ENCODE peak calls at places on chromosomes 2 and 18, in five cellular contexts. R is ureter, Z is AG08396, P is cardiac septum, G is fibroblast of pulmonary artery. I is an unnamed sample.

GRCh38 chr2:172207916-172208315 is 105.2 kb upstream of the DLX2 start:
- DNase-seq in R (no peak), Z (no peak), G (no peak), P (no peak), I (no peak)

GRCh38 chr2:148918554-148918953 is 43.5 kb downstream of the KIF5C start:
- DNase-seq in P (no peak), G (no peak), R (no peak), Z (no peak), I (no peak)

GRCh38 chr2:144459937-144460336 is 60.0 kb downstream of the ZEB2 start:
- DNase-seq in Z (peak; percentile 33), G (peak; percentile 91), R (no peak), P (no peak), I (peak; percentile 97)

GRCh38 chr2:102453497-102453896 is 19.5 kb upstream of the SLC9A4 start:
- DNase-seq in P (no peak), G (no peak), Z (no peak), R (no peak), I (no peak)

GRCh38 chr2:100577777-100578176 is 15.0 kb downstream of the PDCL3 start:
- DNase-seq in R (no peak), Z (no peak), G (no peak), P (no peak), I (no peak)

GRCh38 chr2:200338692-200339091 is 32.2 kb downstream of the SPATS2L start:
- DNase-seq in G (no peak), R (no peak), P (no peak), Z (no peak), I (no peak)

GRCh38 chr2:164644036-164644700 is 22.9 kb upstream of the GRB14 start:
- DNase-seq in Z (no peak), R (no peak), P (no peak), G (no peak), I (no peak)

GRCh38 chr18:10374615-10375295 is 79.7 kb upstream of the APCDD1 start:
- DNase-seq in G (no peak), P (no peak), R (no peak), Z (no peak), I (no peak)

GRCh38 chr2:127408004-127408806 is 10.0 kb upstream of the PROC start:
- DNase-seq in G (peak; percentile 92), Z (peak; percentile 97), R (peak; percentile 92), P (peak; percentile 97), I (peak; percentile 94)

GRCh38 chr2:175251425-175252041 is 70.0 kb upstream of the ATP5MC3 start:
- DNase-seq in R (no peak), Z (peak; percentile 53), G (peak; percentile 61), P (no peak), I (peak; percentile 61)

GRCh38 chr2:63488118-63488713 is 100.1 kb downstream of the WDPCP start:
- DNase-seq in P (no peak), G (peak; percentile 67), Z (peak; percentile 28), R (no peak), I (peak; percentile 64)

GRCh38 chr2:98900721-98901120 is 35.3 kb downstream of the CRACDL start:
- DNase-seq in P (peak; percentile 66), Z (no peak), R (peak; percentile 20), G (no peak), I (no peak)

GRCh38 chr2:170369894-170370293 is 191.9 kb downstream of the MYO3B start:
- DNase-seq in Z (no peak), P (no peak), G (peak; percentile 41), R (no peak), I (peak; percentile 54)

GRCh38 chr18:9365406-9365805 is 30.8 kb downstream of the TWSG1 start:
- DNase-seq in P (no peak), R (no peak), Z (no peak), G (no peak), I (peak; percentile 43)

GRCh38 chr2:190947139-190947538 is 66.5 kb downstream of the GLS start:
- DNase-seq in G (peak; percentile 54), P (no peak), Z (no peak), R (no peak), I (peak; percentile 20)

GRCh38 chr2:181141676-181142075 is 161.3 kb downstream of the UBE2E3 start:
- DNase-seq in P (no peak), G (no peak), R (no peak), Z (no peak), I (no peak)

GRCh38 chr18:22691988-22692710 is 241.0 kb upstream of the RBBP8 start:
- DNase-seq in P (no peak), R (no peak), G (peak; percentile 93), Z (peak; percentile 25), I (peak; percentile 93)

GRCh38 chr2:14960686-14961324 is 328.3 kb downstream of the LRATD1 start:
- DNase-seq in P (no peak), G (no peak), Z (no peak), R (no peak), I (no peak)

GRCh38 chr2:229431331-229431954 is 160.4 kb upstream of the PID1 start:
- DNase-seq in R (no peak), Z (no peak), P (no peak), G (peak; percentile 84), I (peak; percentile 87)

GRCh38 chr2:46392561-46393351 is 86.6 kb upstream of the TMEM247 start:
- DNase-seq in R (no peak), G (no peak), P (peak; percentile 54), Z (no peak), I (no peak)

GRCh38 chr2:233974530-233975071 is 57.4 kb downstream of the TRPM8 start:
- DNase-seq in Z (peak; percentile 90), G (peak; percentile 87), P (peak; percentile 83), R (peak; percentile 50), I (peak; percentile 95)

GRCh38 chr2:200127852-200128251 is 172.5 kb downstream of the MAIP1 start:
- DNase-seq in R (no peak), P (no peak), G (peak; percentile 31), Z (peak; percentile 29), I (peak; percentile 26)

GRCh38 chr2:216765810-216766259 is 70.5 kb upstream of the IGFBP5 start:
- DNase-seq in R (no peak), Z (no peak), P (no peak), G (no peak), I (no peak)

GRCh38 chr2:48851161-48851560 is 95.6 kb upstream of the LHCGR start:
- DNase-seq in P (no peak), R (no peak), Z (no peak), G (no peak), I (no peak)

GRCh38 chr2:98269274-98269673 is 77.0 kb upstream of the CNGA3 start:
- DNase-seq in Z (peak; percentile 59), R (no peak), P (no peak), G (peak; percentile 70), I (peak; percentile 71)

GRCh38 chr2:68428132-68428531 is 39.0 kb downstream of the FBXO48 start:
- DNase-seq in Z (no peak), P (no peak), G (no peak), R (no peak), I (no peak)

GRCh38 chr2:151946856-151947523 is 118.8 kb upstream of the ARL5A start:
- DNase-seq in P (no peak), G (peak; percentile 10), R (peak; percentile 47), Z (peak; percentile 23), I (peak; percentile 23)

GRCh38 chr2:88136817-88137216 is 9.0 kb upstream of the FABP1 start:
- DNase-seq in P (no peak), G (no peak), Z (no peak), R (no peak), I (no peak)

GRCh38 chr2:64732153-64732552 is 78.4 kb upstream of the SERTAD2 start:
- DNase-seq in Z (no peak), P (no peak), R (no peak), G (no peak), I (no peak)

GRCh38 chr2:121634354-121635307 is 14.6 kb downstream of the CLASP1 start:
- DNase-seq in G (no peak), Z (peak; percentile 56), P (no peak), R (no peak), I (peak; percentile 36)

GRCh38 chr2:126907671-126908070 is 9.0 kb downstream of the TEX51 start:
- DNase-seq in P (peak; percentile 53), Z (no peak), G (no peak), R (peak; percentile 14), I (no peak)

GRCh38 chr2:63840785-63841253 is 877 bp upstream of the UGP2 start:
- DNase-seq in G (peak; percentile 98), R (peak; percentile 99), Z (peak; percentile 94), P (peak; percentile 100), I (peak; percentile 99)

GRCh38 chr18:36078751-36079529 is 11.6 kb upstream of the RPRD1A start:
- DNase-seq in Z (no peak), P (no peak), G (peak; percentile 86), R (no peak), I (peak; percentile 55)

GRCh38 chr2:131064589-131065232 is 28.5 kb downstream of the FAM168B start:
- DNase-seq in P (no peak), G (no peak), R (no peak), Z (no peak), I (no peak)

I was measured in cardiac fibroblast.